ENCODE peak calls at places on chromosomes 12 and 14, in nine cellular contexts. B is psoas muscle; V is activated T-helper 9 cell treated with anti-CD3 and anti-CD28 coated beads, Interleukin-2, amount 50 U/mL, for 16 hours; F is GM03348; M is stimulated activated CD8-positive, alpha-beta memory T cell treated with anti-CD3 and anti-CD28 coated beads, Interleukin-15, amount 100 ng/mL, for 48 hours; Y is stimulated activated CD4-positive, alpha-beta T cell treated with anti-CD3 and anti-CD28 coated beads, Interleukin-12 subunit alpha, Interleukin-12 subunit beta, amount 100 ng/mL, for 4 hours; H is SK-MEL-5; J is endothelial cell; I is brain microvascular endothelial cell. N is an unnamed sample.

GRCh38 chr14:80215756-80216581 is 4.7 kb upstream of the DIO2 start:
- DNase-seq in B (peak), V (no peak), F (peak), M (no peak), Y (no peak), H (peak), J (no peak), I (peak), N (peak)

GRCh38 chr12:6363330-6364036 is 11.9 kb downstream of the SCNN1A start:
- DNase-seq in B (peak), V (peak), F (peak), M (peak), Y (peak), H (peak), J (peak), I (no peak), N (no peak)

GRCh38 chr12:50017047-50017446 is 8.2 kb downstream of the RACGAP1 start:
- DNase-seq in B (no peak), V (no peak), F (peak), M (no peak), Y (no peak), H (peak), J (no peak), I (peak), N (peak)

GRCh38 chr12:51521554-51522276 is 69.3 kb upstream of the SCN8A start:
- DNase-seq in B (no peak), V (no peak), F (no peak), M (no peak), Y (no peak), H (peak), J (no peak), I (no peak), N (peak)

GRCh38 chr14:104549536-104550339 is 29.8 kb upstream of the C14orf180 start:
- DNase-seq in B (no peak), V (no peak), F (no peak), M (no peak), Y (no peak), H (no peak), J (no peak), I (no peak), N (no peak)

GRCh38 chr12:52439420-52439819 is 5.2 kb upstream of the KRT75 start:
- DNase-seq in B (no peak), V (no peak), F (no peak), M (no peak), Y (no peak), H (no peak), J (no peak), I (no peak), N (no peak)

GRCh38 chr12:76117067-76117691 is 32.7 kb upstream of the NAP1L1 start:
- DNase-seq in B (no peak), V (no peak), F (no peak), M (no peak), Y (no peak), H (peak), J (no peak), I (no peak), N (no peak)

GRCh38 chr14:88422919-88423318 is 37.5 kb downstream of the SPATA7 start:
- DNase-seq in B (no peak), V (no peak), F (peak), M (no peak), Y (no peak), H (no peak), J (no peak), I (peak), N (peak)

GRCh38 chr14:94062344-94062904 is 18.6 kb downstream of the DDX24 start:
- DNase-seq in B (no peak), V (no peak), F (peak), M (no peak), Y (no peak), H (no peak), J (no peak), I (peak), N (no peak)

GRCh38 chr12:104626069-104626690 is 169.4 kb downstream of the CHST11 start:
- DNase-seq in B (no peak), V (no peak), F (no peak), M (no peak), Y (no peak), H (peak), J (no peak), I (no peak), N (no peak)

GRCh38 chr14:42028607-42029006 is 421.9 kb downstream of the LRFN5 start:
- DNase-seq in B (no peak), V (no peak), F (no peak), M (no peak), Y (no peak), H (no peak), J (no peak), I (no peak), N (no peak)

GRCh38 chr12:47808049-47808448 is 11.7 kb downstream of the HDAC7 start:
- DNase-seq in B (peak), V (peak), F (peak), M (peak), Y (peak), H (no peak), J (no peak), I (peak), N (no peak)

GRCh38 chr12:82754856-82755255 is 68.2 kb downstream of the TMTC2 start:
- DNase-seq in B (no peak), V (no peak), F (no peak), M (no peak), Y (no peak), H (no peak), J (no peak), I (no peak), N (no peak)

GRCh38 chr12:98594050-98594853 is 766 bp downstream of the SLC25A3 start:
- DNase-seq in B (peak), V (peak), F (peak), M (peak), Y (no peak), H (peak), J (peak), I (no peak), N (no peak)

GRCh38 chr12:110233212-110233903 is 47.7 kb upstream of the ATP2A2 start:
- DNase-seq in B (no peak), V (no peak), F (no peak), M (no peak), Y (no peak), H (no peak), J (no peak), I (no peak), N (no peak)

GRCh38 chr12:113220593-113221180 is 577 bp upstream of the TPCN1 start:
- DNase-seq in B (no peak), V (no peak), F (no peak), M (no peak), Y (no peak), H (peak), J (peak), I (no peak), N (no peak)

GRCh38 chr12:55720071-55720564 is at the start of gene RDH5:
- DNase-seq in B (peak), V (no peak), F (peak), M (no peak), Y (no peak), H (no peak), J (no peak), I (peak), N (peak)

GRCh38 chr12:27797301-27798025 is 17.4 kb upstream of the MANSC4 start:
- DNase-seq in B (no peak), V (no peak), F (no peak), M (no peak), Y (no peak), H (no peak), J (no peak), I (no peak), N (no peak)

GRCh38 chr12:88325076-88325827 is 183.1 kb downstream of the TMTC3 start:
- DNase-seq in B (no peak), V (no peak), F (peak), M (no peak), Y (no peak), H (peak), J (no peak), I (peak), N (peak)

GRCh38 chr12:26566670-26567069 is 266.3 kb downstream of the ITPR2 start:
- DNase-seq in B (no peak), V (no peak), F (peak), M (no peak), Y (no peak), H (no peak), J (no peak), I (no peak), N (peak)

GRCh38 chr14:75587388-75587787 is 9.0 kb downstream of the FLVCR2 start:
- DNase-seq in B (no peak), V (no peak), F (no peak), M (no peak), Y (no peak), H (no peak), J (no peak), I (no peak), N (no peak)

GRCh38 chr12:24121911-24122310 is 172.4 kb upstream of the SOX5 start:
- DNase-seq in B (no peak), V (no peak), F (no peak), M (no peak), Y (no peak), H (no peak), J (no peak), I (no peak), N (no peak)

GRCh38 chr12:104549820-104550480 is 93.2 kb downstream of the CHST11 start:
- DNase-seq in B (no peak), V (no peak), F (peak), M (no peak), Y (no peak), H (no peak), J (no peak), I (peak), N (no peak)

GRCh38 chr14:57122129-57122528 is 146.6 kb downstream of the EXOC5 start:
- DNase-seq in B (no peak), V (no peak), F (no peak), M (no peak), Y (no peak), H (no peak), J (no peak), I (no peak), N (no peak)

GRCh38 chr14:58738876-58739275 is 101.1 kb downstream of the DACT1 start:
- DNase-seq in B (no peak), V (no peak), F (peak), M (no peak), Y (no peak), H (no peak), J (no peak), I (no peak), N (no peak)

GRCh38 chr14:50999726-51000125 is 55.4 kb upstream of the PYGL start:
- DNase-seq in B (no peak), V (no peak), F (no peak), M (no peak), Y (no peak), H (peak), J (no peak), I (no peak), N (no peak)

GRCh38 chr12:108832730-108833354 is 24.5 kb downstream of the SSH1 start:
- DNase-seq in B (no peak), V (no peak), F (peak), M (no peak), Y (no peak), H (peak), J (no peak), I (peak), N (peak)

GRCh38 chr14:96274122-96274910 is 18.3 kb downstream of the BDKRB1 start:
- DNase-seq in B (no peak), V (no peak), F (peak), M (no peak), Y (no peak), H (no peak), J (no peak), I (no peak), N (peak)

GRCh38 chr14:104687601-104688504 is 1.6 kb upstream of the INF2 start:
- DNase-seq in B (peak), V (no peak), F (no peak), M (no peak), Y (no peak), H (no peak), J (no peak), I (no peak), N (no peak)

GRCh38 chr14:69318901-69319475 is 59.0 kb downstream of the GALNT16 start:
- DNase-seq in B (no peak), V (no peak), F (peak), M (no peak), Y (no peak), H (no peak), J (no peak), I (no peak), N (no peak)

GRCh38 chr14:94545131-94545841 is 16.0 kb upstream of the SERPINA4 start:
- DNase-seq in B (no peak), V (no peak), F (no peak), M (no peak), Y (no peak), H (no peak), J (no peak), I (peak), N (no peak)